ENCODE peak calls at places on chromosomes 16 and 17, in nine cellular contexts. N is CD4-positive, alpha-beta memory T cell; F is CD4-positive, alpha-beta T cell; C is OCI-LY7; Q is astrocyte of the cerebellum; T is fibroblast of mammary gland; M is omental fat pad; Y is BJ; O is Calu3. P is an unnamed sample.

GRCh38 chr17:15240617-15241016 is 24.5 kb downstream of the PMP22 start:
- DNase-seq in Q (no peak), M (no peak), O (no peak), Y (no peak), T (no peak), F (no peak), C (no peak), N (no peak), P (no peak)

GRCh38 chr16:3465301-3465700 is 21.8 kb downstream of the NAA60 start:
- DNase-seq in C (no peak), T (no peak), Y (no peak), O (no peak), M (no peak), N (no peak), F (no peak), Q (no peak), P (no peak)

GRCh38 chr17:76246080-76247066 is 6.1 kb upstream of the RNF157 start:
- DNase-seq in C (peak), M (no peak), F (no peak), O (no peak), T (peak), Q (no peak), N (peak), Y (no peak), P (peak)

GRCh38 chr16:31472559-31473203 is 729 bp downstream of the TGFB1I1 start:
- DNase-seq in O (peak), F (peak), C (no peak), Q (peak), Y (peak), M (peak), T (peak), N (no peak), P (peak)

GRCh38 chr17:5784791-5785190 is 200.5 kb upstream of the NLRP1 start:
- DNase-seq in M (no peak), T (no peak), O (no peak), N (no peak), C (no peak), F (no peak), Q (no peak), Y (no peak), P (no peak)

GRCh38 chr17:72602517-72603345 is 481.9 kb downstream of the SOX9 start:
- DNase-seq in N (no peak), T (peak), F (no peak), M (no peak), C (peak), Q (no peak), Y (no peak), O (peak), P (peak)

GRCh38 chr17:49404906-49405305 is 9.8 kb downstream of the PHB1 start:
- DNase-seq in O (no peak), F (no peak), Q (no peak), C (no peak), Y (no peak), M (no peak), T (no peak), N (no peak), P (no peak)

GRCh38 chr17:62696256-62696655 is 68.8 kb downstream of the MRC2 start:
- DNase-seq in F (no peak), T (peak), Y (no peak), Q (no peak), C (no peak), N (no peak), O (no peak), M (no peak), P (no peak)

GRCh38 chr17:81966343-81967243 is 5.6 kb upstream of the NOTUM start:
- DNase-seq in C (peak), O (no peak), M (no peak), N (no peak), Q (no peak), Y (no peak), T (no peak), F (no peak), P (peak)

GRCh38 chr16:89135166-89135565 is 36.4 kb upstream of the CDH15 start:
- DNase-seq in Q (no peak), C (no peak), Y (no peak), O (no peak), M (no peak), F (no peak), N (no peak), T (no peak), P (no peak)

GRCh38 chr17:26775219-26775822 is 518.6 kb upstream of the WSB1 start:
- DNase-seq in T (no peak), Q (no peak), F (no peak), N (no peak), M (no peak), Y (no peak), C (no peak), O (no peak), P (no peak)

GRCh38 chr17:50051606-50052005 is 4.3 kb upstream of the ITGA3 start:
- DNase-seq in T (peak), Q (no peak), F (no peak), C (no peak), N (no peak), M (no peak), O (no peak), Y (no peak), P (no peak)

GRCh38 chr16:86604436-86605220 is 26.3 kb downstream of the FOXL1 start:
- DNase-seq in M (no peak), C (peak), F (peak), N (peak), Q (no peak), Y (no peak), O (no peak), T (no peak), P (peak)

GRCh38 chr17:32976605-32977004 is 15.0 kb upstream of the SPACA3 start:
- DNase-seq in N (no peak), F (no peak), M (no peak), Q (no peak), C (no peak), Y (no peak), T (no peak), O (no peak), P (no peak)

GRCh38 chr16:50102046-50102756 is 36.4 kb downstream of the HEATR3 start:
- DNase-seq in Y (peak), F (no peak), N (no peak), T (peak), O (no peak), C (no peak), M (no peak), Q (peak), P (no peak)

GRCh38 chr16:54928421-54929089 is 2.1 kb upstream of the IRX5 start:
- DNase-seq in N (peak), M (no peak), F (peak), O (peak), Y (no peak), C (peak), T (peak), Q (no peak), P (peak)

GRCh38 chr16:66366433-66367299 is at the start of gene CDH5:
- DNase-seq in N (no peak), M (no peak), F (no peak), Q (peak), O (no peak), Y (no peak), C (no peak), T (no peak), P (no peak)

GRCh38 chr16:28326881-28327610 is 34.7 kb downstream of the SBK1 start:
- DNase-seq in N (peak), M (no peak), O (peak), T (peak), Y (no peak), C (peak), F (peak), Q (no peak), P (peak)

GRCh38 chr17:79413591-79413990 is 197.3 kb downstream of the RBFOX3 start:
- DNase-seq in Y (no peak), C (no peak), Q (no peak), M (no peak), T (no peak), N (no peak), O (no peak), F (no peak), P (no peak)

GRCh38 chr16:9090101-9090959 is 1.1 kb upstream of the HAPSTR1 start:
- DNase-seq in T (no peak), O (peak), M (no peak), N (no peak), C (peak), Y (no peak), Q (no peak), F (peak), P (no peak)

GRCh38 chr16:89047331-89048086 is 46.1 kb upstream of the ACSF3 start:
- DNase-seq in F (no peak), Y (no peak), M (no peak), C (no peak), T (no peak), N (no peak), Q (no peak), O (no peak), P (no peak)

P was measured in small intestine.